ENCODE peak calls at places on chromosome 2, in four cellular contexts. O is H1, Z is NT2/D1, W is HepG2. I is an unnamed sample.

GRCh38 chr2:72991980-72992733 is 74.8 kb downstream of the EMX1 start:
- DNase-seq in Z (no peak), W (no peak), O (peak), I (no peak)

GRCh38 chr2:68420254-68420910 is 46.7 kb downstream of the FBXO48 start:
- DNase-seq in Z (no peak), W (no peak), O (no peak), I (no peak)

GRCh38 chr2:196925768-196926561 is 542 bp downstream of the PGAP1 start:
- DNase-seq in Z (no peak), O (peak), W (peak), I (no peak)

GRCh38 chr2:30798536-30798991 is 8.7 kb downstream of the CAPN13 start:
- DNase-seq in W (no peak), Z (no peak), O (no peak), I (no peak)

GRCh38 chr2:144942516-144943256 is 422.8 kb upstream of the ZEB2 start:
- DNase-seq in O (no peak), W (no peak), Z (no peak), I (no peak)

GRCh38 chr2:65530547-65531320 is 98.3 kb upstream of the SPRED2 start:
- DNase-seq in Z (no peak), W (no peak), O (no peak), I (no peak)

GRCh38 chr2:64345998-64346397 is 108.0 kb upstream of the LGALSL start:
- DNase-seq in W (no peak), O (no peak), Z (no peak), I (no peak)

GRCh38 chr2:155377178-155377780 is 678.8 kb downstream of the KCNJ3 start:
- DNase-seq in W (peak), Z (peak), O (no peak), I (no peak)

GRCh38 chr2:3677436-3677835 is 19.4 kb downstream of the ALLC start:
- DNase-seq in W (no peak), Z (no peak), O (no peak), I (no peak)

GRCh38 chr2:43222472-43223146 is 3.8 kb downstream of the ZFP36L2 start:
- DNase-seq in W (no peak), O (no peak), Z (no peak), I (no peak)

GRCh38 chr2:160317113-160318099 is 117.3 kb upstream of the ITGB6 start:
- DNase-seq in Z (no peak), W (no peak), O (no peak), I (no peak)

GRCh38 chr2:30417253-30417652 is 29.8 kb upstream of the LCLAT1 start:
- DNase-seq in Z (peak), O (no peak), W (no peak), I (no peak)

GRCh38 chr2:233353769-233354499 is at the start of gene DGKD:
- DNase-seq in O (peak), W (peak), Z (no peak), I (no peak)

GRCh38 chr2:200751786-200752185 is 59.9 kb upstream of the BZW1 start:
- DNase-seq in Z (no peak), W (no peak), O (no peak), I (no peak)

GRCh38 chr2:42001696-42002331 is 46.0 kb upstream of the PKDCC start:
- DNase-seq in O (no peak), Z (no peak), W (no peak), I (no peak)

GRCh38 chr2:174774828-174775227 is 10.6 kb upstream of the CHRNA1 start:
- DNase-seq in Z (no peak), O (no peak), W (no peak), I (no peak)

GRCh38 chr2:241730679-241731293 is 3.6 kb upstream of the D2HGDH start:
- DNase-seq in Z (no peak), W (no peak), O (no peak), I (no peak)
- TF ChIP-seq ZNF274 in Z (no peak), W (no peak), O (no peak), I (no peak)

DNA sequence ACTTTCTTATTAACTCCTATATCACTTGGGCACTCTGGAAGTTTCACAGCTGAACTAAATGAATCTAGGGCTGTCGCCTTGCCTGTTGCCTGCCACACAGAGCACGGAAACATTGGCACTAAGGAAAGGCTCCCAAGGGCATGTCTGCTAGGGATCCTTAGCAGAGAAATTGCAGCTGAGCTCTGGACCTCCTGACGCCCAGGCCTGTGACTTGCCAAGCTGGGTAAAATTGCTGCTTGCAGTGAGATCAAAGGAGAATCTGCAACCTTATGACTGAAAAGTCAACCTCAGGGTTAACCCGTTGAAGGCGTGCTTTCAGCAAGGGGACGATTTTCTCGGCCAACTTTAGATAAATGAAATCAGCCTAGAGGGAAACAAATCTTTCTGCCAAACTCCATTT is 189.8 kb downstream of the NCK2 start:
- DNase-seq in W (peak), O (no peak), Z (no peak), I (no peak)
- TF ChIP-seq ZNF274 in W (no peak), O (no peak), Z (no peak), I (no peak)

GRCh38 chr2:180046202-180046601 is 39.1 kb upstream of the CWC22 start:
- DNase-seq in W (no peak), O (no peak), Z (no peak), I (no peak)

GRCh38 chr2:180038997-180039396 is 31.9 kb upstream of the CWC22 start:
- DNase-seq in Z (no peak), W (no peak), O (no peak), I (no peak)

DNA sequence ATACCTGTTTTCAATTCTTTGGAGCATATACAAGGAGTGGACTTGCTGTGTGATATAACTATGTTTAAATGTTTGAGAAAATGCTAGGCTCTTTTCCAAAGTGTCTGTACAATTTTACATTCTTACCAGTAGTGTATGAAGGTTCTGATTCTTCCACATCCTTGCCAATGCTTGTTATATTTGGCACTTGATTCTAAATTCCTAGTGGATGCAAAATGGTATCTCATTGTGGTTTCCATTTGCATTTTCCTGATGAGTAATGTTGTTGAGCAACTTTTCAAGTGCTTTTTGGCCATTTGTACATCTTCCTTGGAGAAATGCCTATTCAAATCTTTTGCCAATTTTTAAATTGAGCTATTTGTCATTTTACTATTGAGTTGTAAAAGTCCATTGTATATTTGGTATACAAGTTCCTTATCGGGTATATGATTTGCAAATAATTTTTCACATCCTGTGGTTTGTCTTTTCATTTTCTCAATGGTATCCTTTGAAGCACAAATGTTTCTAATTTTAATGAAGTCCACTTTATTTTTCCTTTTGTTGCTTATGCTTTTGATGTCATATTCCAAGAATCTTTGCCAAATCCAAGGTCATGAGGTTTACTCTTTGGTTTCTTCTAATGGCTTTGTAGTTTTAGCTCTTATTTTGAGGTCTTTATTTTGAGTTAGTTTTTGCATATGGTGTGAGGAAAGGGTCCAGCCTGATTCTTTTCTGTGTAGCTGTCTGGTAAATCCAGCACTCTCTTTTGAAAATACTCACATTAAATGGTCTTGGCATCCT is 33.2 kb upstream of the CWC22 start:
- DNase-seq in W (no peak), Z (no peak), O (no peak), I (no peak)
- TF ChIP-seq ZNF274 in W (no peak), Z (no peak), O (no peak), I (no peak)

DNA sequence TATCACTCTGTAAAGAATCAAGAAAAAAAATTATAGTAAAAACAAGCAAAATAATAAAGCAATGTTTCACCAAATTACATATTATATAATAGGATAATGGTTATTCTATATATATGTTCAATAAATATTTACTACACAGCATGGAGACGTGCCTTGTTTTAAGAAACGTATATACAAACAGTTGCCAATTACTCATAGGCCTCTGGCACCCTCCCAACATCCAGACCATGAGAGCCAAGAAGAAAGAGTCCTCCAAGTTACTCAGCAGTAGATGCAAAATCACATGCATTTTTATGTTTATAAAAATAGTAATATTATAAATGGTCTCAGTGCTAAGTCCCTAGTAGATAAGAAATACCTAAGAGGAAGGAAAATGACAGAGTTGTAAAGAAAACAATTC is 64.8 kb downstream of the REV1 start:
- DNase-seq in W (no peak), O (no peak), Z (no peak), I (no peak)
- TF ChIP-seq ZNF274 in W (no peak), O (no peak), Z (no peak), I (no peak)

GRCh38 chr2:26970244-26970927 is at the start of gene MAPRE3:
- DNase-seq in O (peak), Z (peak), W (peak), I (no peak)
- TF ChIP-seq ZNF274 in O (no peak), Z (no peak), W (no peak), I (no peak)

GRCh38 chr2:234695981-234696380 is 199.1 kb upstream of the ARL4C start:
- DNase-seq in W (no peak), Z (no peak), O (no peak), I (no peak)

GRCh38 chr2:234701841-234702240 is 205.0 kb upstream of the ARL4C start:
- DNase-seq in O (no peak), W (no peak), Z (no peak), I (no peak)

GRCh38 chr2:234701421-234701820 is 204.5 kb upstream of the ARL4C start:
- DNase-seq in O (no peak), Z (no peak), W (no peak), I (no peak)

GRCh38 chr2:234702731-234703225 is 205.9 kb upstream of the ARL4C start:
- DNase-seq in W (peak), O (no peak), Z (no peak), I (no peak)

DNA sequence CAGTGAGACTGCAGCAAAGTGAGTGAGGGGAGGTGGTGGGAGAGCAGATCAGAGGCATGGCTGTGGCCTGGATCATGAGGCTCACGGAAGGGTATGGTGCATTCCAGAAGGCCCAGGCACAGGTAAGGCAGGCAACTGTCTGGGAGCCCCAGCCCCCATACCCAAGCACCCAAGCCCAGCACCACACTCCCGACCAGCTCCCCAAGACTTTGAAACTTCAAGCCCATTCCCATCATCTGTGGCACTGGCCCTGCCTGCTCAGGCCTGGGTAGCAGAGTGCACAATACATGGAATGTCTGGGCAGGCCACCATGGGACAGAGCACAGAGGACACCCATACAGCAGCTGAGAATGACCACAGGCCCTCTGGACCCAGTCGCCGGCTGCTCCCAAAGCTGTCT is 202.6 kb upstream of the ARL4C start:
- DNase-seq in Z (no peak), O (no peak), W (no peak), I (no peak)
- TF ChIP-seq ZNF274 in Z (no peak), O (no peak), W (no peak), I (no peak)

GRCh38 chr2:109137616-109138015 is 8.6 kb downstream of the SH3RF3 start:
- DNase-seq in Z (no peak), W (no peak), O (no peak), I (no peak)

GRCh38 chr2:109136542-109136941 is 7.5 kb downstream of the SH3RF3 start:
- DNase-seq in Z (no peak), O (no peak), W (no peak), I (no peak)

GRCh38 chr2:109133746-109134145 is 4.7 kb downstream of the SH3RF3 start:
- DNase-seq in O (peak), Z (no peak), W (no peak), I (no peak)

GRCh38 chr2:109134741-109135571 is 6.0 kb downstream of the SH3RF3 start:
- DNase-seq in W (no peak), Z (no peak), O (peak), I (no peak)

DNA sequence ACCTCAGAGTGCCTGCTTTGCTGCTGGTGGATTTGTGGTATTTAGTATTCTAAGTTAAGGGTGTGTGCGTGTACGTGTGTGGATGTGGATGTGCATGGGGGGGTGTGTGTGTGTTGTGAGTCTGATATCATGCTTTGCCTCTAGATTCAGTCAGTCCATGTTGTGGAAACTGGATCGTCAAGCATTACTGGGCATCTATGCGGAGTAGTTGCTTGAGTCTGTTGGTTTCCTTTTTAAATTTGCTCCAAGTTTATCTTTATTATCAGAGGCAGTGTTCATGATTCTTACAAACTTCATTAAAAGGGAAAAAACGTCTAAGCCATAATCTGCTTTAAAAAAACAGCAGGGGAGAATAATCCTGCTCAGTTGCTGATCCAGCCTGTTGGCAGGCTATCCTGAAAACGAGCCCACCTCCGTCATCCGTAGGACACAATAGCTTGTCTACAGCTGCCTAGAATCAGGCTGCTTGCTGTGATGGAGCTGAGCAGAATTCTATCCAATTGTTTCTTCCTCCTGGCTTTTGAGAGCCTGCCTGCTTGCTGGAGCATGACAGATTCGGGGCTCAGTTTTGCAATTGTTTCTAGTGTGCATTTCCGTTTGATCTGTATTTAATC is 6.7 kb downstream of the SH3RF3 start:
- DNase-seq in W (no peak), Z (no peak), O (peak), I (no peak)
- TF ChIP-seq ZNF274 in W (no peak), Z (no peak), O (no peak), I (no peak)

DNA sequence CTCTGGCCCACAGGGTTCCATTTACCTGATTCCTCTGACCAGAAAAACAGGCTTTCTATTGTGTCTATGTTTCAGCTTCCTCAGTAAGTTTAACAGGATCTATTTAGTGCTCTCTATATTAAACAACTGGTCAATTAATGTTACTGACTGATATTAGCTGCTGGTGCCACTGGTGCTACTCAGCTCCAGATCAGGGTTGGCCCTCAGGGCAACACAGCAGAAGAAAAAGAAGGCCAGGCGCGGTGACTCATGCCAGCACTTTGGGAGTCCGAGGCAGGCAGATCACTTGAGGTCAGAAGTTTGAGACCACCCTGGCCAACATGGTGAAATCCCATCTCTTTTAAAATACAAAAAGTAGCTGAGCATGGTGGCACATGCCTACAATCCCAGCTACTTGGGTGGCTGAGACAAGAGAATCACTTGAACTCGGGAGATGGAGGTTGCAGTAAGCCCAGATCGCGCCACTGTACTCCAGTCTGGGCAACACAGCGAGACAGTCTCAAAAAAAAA is 56.3 kb upstream of the CHAC2 start:
- DNase-seq in Z (no peak), O (no peak), W (no peak), I (no peak)
- TF ChIP-seq ZNF274 in Z (no peak), O (no peak), W (no peak), I (no peak)

DNA sequence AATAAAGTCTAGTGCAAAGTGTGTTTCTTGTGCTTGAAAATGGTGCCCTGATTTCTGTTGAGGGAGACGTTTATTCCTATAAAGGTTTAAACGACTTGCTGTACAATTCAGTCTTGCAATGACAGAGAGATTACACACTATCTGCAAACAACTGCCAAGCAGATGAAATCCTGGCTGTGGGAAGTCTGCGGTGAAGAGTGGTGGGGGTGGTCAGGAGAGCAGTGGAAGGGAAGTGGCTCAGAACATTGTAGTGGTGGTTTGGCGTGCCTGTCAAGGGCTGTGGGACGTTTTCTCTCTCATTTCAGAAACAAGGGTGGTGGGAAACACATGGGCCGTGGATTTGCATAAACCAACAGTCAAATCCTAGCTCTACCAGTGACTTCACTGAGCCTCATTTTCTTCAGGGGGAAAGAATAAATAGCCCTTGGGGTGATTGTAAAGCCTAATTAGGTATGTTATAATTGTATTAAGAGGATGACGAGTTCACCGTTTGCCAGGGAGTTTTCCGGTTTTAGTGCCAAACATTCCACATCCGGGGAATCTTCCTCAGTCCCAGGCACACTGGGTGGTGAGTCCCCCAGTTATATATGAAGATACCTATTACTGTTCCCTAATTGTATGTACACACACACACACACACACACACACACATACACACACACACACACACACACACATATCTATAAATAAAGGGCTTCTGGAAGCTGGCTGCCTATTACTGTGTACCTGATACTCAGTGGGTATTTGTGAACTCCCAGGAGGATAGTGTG is 115.0 kb downstream of the SPTBN1 start:
- DNase-seq in Z (no peak), W (peak), O (no peak), I (peak)
- TF ChIP-seq ZNF274 in Z (no peak), W (no peak), O (no peak), I (no peak)

GRCh38 chr2:207621640-207622039 is 3.6 kb downstream of the METTL21A start:
- DNase-seq in O (no peak), W (no peak), Z (no peak), I (no peak)

GRCh38 chr2:207619764-207620203 is 5.4 kb downstream of the METTL21A start:
- DNase-seq in O (no peak), W (peak), Z (no peak), I (no peak)

GRCh38 chr2:207617011-207617671 is 8.1 kb downstream of the METTL21A start:
- DNase-seq in Z (peak), O (peak), W (no peak), I (no peak)

GRCh38 chr2:207614824-207615223 is 10.4 kb downstream of the METTL21A start:
- DNase-seq in O (no peak), W (no peak), Z (no peak), I (no peak)

DNA sequence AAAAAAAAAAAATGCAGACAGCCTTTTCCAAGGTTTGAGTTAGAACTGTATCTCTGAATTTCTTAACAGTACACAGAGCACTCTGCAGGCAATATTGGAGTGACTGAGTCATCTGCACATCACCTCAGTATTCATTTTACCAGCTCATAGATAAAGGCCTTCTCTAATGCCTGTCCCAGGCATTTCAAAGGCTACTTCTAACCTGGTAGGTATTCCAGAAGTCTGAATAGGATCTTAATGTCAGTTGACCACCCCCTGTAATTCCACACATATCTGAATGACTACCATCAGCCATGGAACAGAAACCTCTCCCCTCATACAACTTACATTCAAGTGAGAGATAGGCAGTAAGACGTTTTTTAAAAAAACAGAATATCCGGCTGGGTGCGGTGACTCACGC is 9.0 kb downstream of the METTL21A start:
- DNase-seq in Z (no peak), W (no peak), O (peak), I (no peak)
- TF ChIP-seq ZNF274 in Z (no peak), W (no peak), O (no peak), I (no peak)

I was measured in GM12878.